ENCODE peak calls at places on chromosomes 16 and 17, in four cellular contexts. U is Calu3, R is B cell, K is PC-3. Z is an unnamed sample.

GRCh38 chr16:71917900-71918299 is 22.6 kb downstream of the IST1 start:
- DNase-seq in U (no peak), R (no peak), K (no peak), Z (no peak)

GRCh38 chr17:35011671-35012216 is 31.4 kb downstream of the LIG3 start:
- DNase-seq in U (no peak), R (no peak), K (no peak), Z (no peak)

GRCh38 chr16:57126412-57126811 is 34.0 kb downstream of the CPNE2 start:
- DNase-seq in U (no peak), R (no peak), K (no peak), Z (no peak)

GRCh38 chr16:896261-897199 is 74.3 kb downstream of the LMF1 start:
- DNase-seq in U (no peak), R (no peak), K (no peak), Z (no peak)

GRCh38 chr17:835263-835662 is 53.1 kb downstream of the MRM3 start:
- DNase-seq in U (peak), R (no peak), K (peak), Z (no peak)

GRCh38 chr17:8949061-8949622 is 16.4 kb downstream of the PIK3R5 start:
- DNase-seq in U (no peak), R (no peak), K (no peak), Z (no peak)

GRCh38 chr17:9928601-9929341 is 23.7 kb upstream of the RCVRN start:
- DNase-seq in U (peak), R (no peak), K (peak), Z (no peak)

GRCh38 chr16:69831212-69832123 is 69.3 kb downstream of the WWP2 start:
- DNase-seq in U (no peak), R (no peak), K (peak), Z (no peak)

GRCh38 chr17:13212861-13213260 is 195.0 kb upstream of the ELAC2 start:
- DNase-seq in U (no peak), R (no peak), K (no peak), Z (no peak)

GRCh38 chr16:5073279-5073629 is 1.6 kb downstream of the ALG1 start:
- DNase-seq in U (no peak), R (no peak), K (peak), Z (no peak)

GRCh38 chr16:12942861-12943260 is 41.5 kb downstream of the SHISA9 start:
- DNase-seq in U (no peak), R (no peak), K (no peak), Z (no peak)

GRCh38 chr17:51860934-51861561 is 297.5 kb downstream of the CA10 start:
- DNase-seq in U (peak), R (no peak), K (peak), Z (no peak)

GRCh38 chr16:11308493-11309283 is 27.6 kb upstream of the PRM1 start:
- DNase-seq in U (no peak), R (peak), K (no peak), Z (no peak)

GRCh38 chr17:21678451-21679081 is 13.8 kb upstream of the KCNJ18 start:
- DNase-seq in U (no peak), R (no peak), K (no peak), Z (no peak)

GRCh38 chr16:1674751-1675664 is 3.1 kb upstream of the JPT2 start:
- DNase-seq in U (no peak), R (no peak), K (peak), Z (no peak)

GRCh38 chr16:60246055-60246454 is 1511.9 kb upstream of the GOT2 start:
- DNase-seq in U (no peak), R (no peak), K (no peak), Z (no peak)

GRCh38 chr16:583470-583814 is 6.4 kb upstream of the RAB40C start:
- DNase-seq in U (no peak), R (no peak), K (no peak), Z (no peak)

GRCh38 chr17:82065193-82065637 is 389 bp downstream of the DUS1L start:
- DNase-seq in U (no peak), R (no peak), K (no peak), Z (no peak)

GRCh38 chr17:19541445-19541844 is 7.8 kb downstream of the SLC47A1 start:
- DNase-seq in U (no peak), R (no peak), K (no peak), Z (no peak)

GRCh38 chr17:47945529-47946508 is 4.4 kb downstream of the PNPO start:
- DNase-seq in U (no peak), R (no peak), K (no peak), Z (no peak)

GRCh38 chr17:73645050-73645871 is 1.0 kb upstream of the SDK2 start:
- DNase-seq in U (peak), R (peak), K (no peak), Z (no peak)

GRCh38 chr16:27677300-27677699 is 127.4 kb downstream of the KATNIP start:
- DNase-seq in U (no peak), R (no peak), K (no peak), Z (no peak)

GRCh38 chr16:5850632-5851175 is 753.1 kb upstream of the EEF2KMT start:
- DNase-seq in U (no peak), R (no peak), K (no peak), Z (no peak)

GRCh38 chr17:1011760-1012735 is 15.1 kb downstream of the TIMM22 start:
- DNase-seq in U (no peak), R (no peak), K (no peak), Z (no peak)

GRCh38 chr17:10772425-10773380 is 31.2 kb downstream of the TMEM238L start:
- DNase-seq in U (peak), R (no peak), K (peak), Z (peak)

GRCh38 chr16:22318690-22319358 is 21.6 kb downstream of the POLR3E start:
- DNase-seq in U (peak), R (peak), K (peak), Z (no peak)

GRCh38 chr16:49757744-49758069 is 98.2 kb downstream of the ZNF423 start:
- DNase-seq in U (no peak), R (no peak), K (no peak), Z (no peak)

GRCh38 chr16:49754495-49755290 is 101.2 kb downstream of the ZNF423 start:
- DNase-seq in U (no peak), R (no peak), K (no peak), Z (no peak)

GRCh38 chr16:49755716-49756115 is 100.2 kb downstream of the ZNF423 start:
- DNase-seq in U (no peak), R (no peak), K (no peak), Z (no peak)

GRCh38 chr16:49756971-49757743 is 98.8 kb downstream of the ZNF423 start:
- DNase-seq in U (no peak), R (no peak), K (peak), Z (no peak)

DNA sequence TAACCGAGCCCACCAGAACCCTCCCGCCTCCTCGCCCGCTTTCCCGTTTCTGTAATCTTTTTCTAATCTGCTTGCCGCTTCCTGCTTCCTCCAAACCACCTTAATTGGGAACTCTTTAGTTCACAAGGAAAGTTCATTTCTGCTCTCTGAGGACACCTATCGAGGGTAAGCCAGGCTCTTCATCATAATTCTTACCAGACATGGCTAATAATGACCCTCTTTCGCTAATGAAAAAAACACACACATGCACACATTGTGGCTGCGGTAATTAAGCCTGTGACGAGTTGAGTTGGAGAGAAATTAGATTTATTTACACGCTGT is 100.7 kb downstream of the ZNF423 start:
- DNase-seq in U (peak), R (no peak), K (peak), Z (no peak)
- TF ChIP-seq CTCF in U (no peak), R (no peak), K (peak), Z (no peak)

GRCh38 chr16:67282447-67282805 is 3.1 kb downstream of the PLEKHG4 start:
- DNase-seq in U (no peak), R (no peak), K (no peak), Z (no peak)
- TF ChIP-seq CTCF in U (no peak), R (no peak), K (no peak), Z (no peak)

DNA sequence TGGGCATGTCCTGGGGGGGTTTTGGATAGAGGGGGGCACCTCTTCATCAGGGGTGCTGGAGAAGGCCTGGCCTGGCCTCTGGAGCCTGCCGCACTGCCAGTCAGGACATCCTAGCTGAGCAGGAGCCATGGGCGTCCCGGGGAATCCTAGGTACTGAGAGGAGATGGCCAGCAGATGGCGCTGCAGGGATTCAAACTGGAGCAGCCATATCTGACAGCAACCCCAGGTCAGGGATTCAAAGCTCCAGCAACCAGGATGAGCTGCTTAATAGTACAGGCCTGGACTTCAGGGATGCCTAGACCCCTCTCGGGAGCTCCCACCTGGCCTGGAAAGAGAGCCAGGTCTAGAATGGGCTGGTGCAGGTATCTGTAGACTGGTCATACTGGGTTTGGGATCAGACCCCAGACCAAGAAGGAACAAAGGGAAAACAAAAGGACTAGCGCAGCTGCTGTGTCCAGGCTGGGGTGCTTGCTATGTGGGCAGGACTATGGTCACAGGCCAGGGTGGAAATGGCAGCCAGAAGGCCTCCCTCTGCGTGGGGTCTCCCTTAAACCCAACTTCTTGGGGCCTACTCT is 306.9 kb upstream of the RBFOX1 start:
- DNase-seq in U (peak), R (no peak), K (peak), Z (no peak)
- TF ChIP-seq CTCF in U (peak), R (no peak), K (peak), Z (peak)

GRCh38 chr17:56598471-56598870 is 5.0 kb downstream of the NOG start:
- DNase-seq in U (no peak), R (no peak), K (peak), Z (no peak)
- TF ChIP-seq CTCF in U (no peak), R (no peak), K (no peak), Z (peak)

GRCh38 chr16:10180042-10180770 is 2.0 kb downstream of the GRIN2A start:
- DNase-seq in U (no peak), R (peak), K (no peak), Z (no peak)

GRCh38 chr16:10181196-10182162 is 749 bp downstream of the GRIN2A start:
- DNase-seq in U (peak), R (peak), K (peak), Z (no peak)

GRCh38 chr16:10178079-10178478 is 4.1 kb downstream of the GRIN2A start:
- DNase-seq in U (peak), R (no peak), K (peak), Z (no peak)

GRCh38 chr16:10182186-10182683 is at the start of gene GRIN2A:
- DNase-seq in U (peak), R (no peak), K (no peak), Z (no peak)

DNA sequence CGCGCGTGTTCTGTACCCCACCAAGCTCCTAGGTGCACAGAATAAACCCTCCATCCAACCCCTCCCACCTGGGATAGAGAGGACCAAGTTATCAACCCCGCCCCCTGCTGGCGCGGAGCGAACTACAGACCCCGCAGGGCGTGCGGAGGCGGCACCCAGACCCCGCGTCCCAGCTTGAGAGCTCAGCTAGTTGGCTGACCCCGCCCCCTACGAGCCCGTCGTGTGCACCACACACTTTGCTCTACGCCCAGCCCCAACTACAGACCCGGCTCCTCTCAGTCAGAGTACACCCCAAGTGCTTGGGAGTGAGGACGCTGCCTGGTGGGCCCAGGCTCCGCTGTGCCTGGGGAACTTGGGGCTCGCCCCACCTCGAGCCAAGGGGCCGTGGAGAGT is 1.5 kb downstream of the GRIN2A start:
- DNase-seq in U (peak), R (peak), K (no peak), Z (no peak)
- TF ChIP-seq CTCF in U (peak), R (no peak), K (peak), Z (no peak)

GRCh38 chr17:4600563-4600962 is 16.2 kb downstream of the SMTNL2 start:
- DNase-seq in U (no peak), R (peak), K (no peak), Z (no peak)
- TF ChIP-seq CTCF in U (no peak), R (no peak), K (no peak), Z (no peak)

DNA sequence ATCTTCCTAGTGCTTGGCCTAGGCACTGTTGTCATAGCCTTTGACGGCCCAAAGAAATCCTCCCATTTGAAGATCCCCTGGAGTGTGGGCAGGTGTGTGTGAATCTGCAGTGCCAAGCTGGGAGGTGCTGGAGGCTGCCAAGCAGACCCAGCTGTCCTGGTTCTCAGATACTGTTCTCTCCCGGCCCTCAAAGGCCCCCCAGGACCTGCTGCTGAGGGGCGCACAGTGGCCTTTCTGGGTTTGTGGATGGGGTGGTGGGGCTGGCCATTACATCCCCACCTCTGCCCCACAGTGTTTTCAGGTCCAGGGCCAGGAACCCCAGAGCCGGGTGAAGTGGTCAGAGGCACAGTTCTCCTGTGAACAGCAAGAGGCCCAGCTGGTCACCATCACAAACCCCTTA is 60.5 kb downstream of the MRC2 start:
- DNase-seq in U (no peak), R (no peak), K (no peak), Z (no peak)
- TF ChIP-seq CTCF in U (no peak), R (no peak), K (no peak), Z (no peak)

DNA sequence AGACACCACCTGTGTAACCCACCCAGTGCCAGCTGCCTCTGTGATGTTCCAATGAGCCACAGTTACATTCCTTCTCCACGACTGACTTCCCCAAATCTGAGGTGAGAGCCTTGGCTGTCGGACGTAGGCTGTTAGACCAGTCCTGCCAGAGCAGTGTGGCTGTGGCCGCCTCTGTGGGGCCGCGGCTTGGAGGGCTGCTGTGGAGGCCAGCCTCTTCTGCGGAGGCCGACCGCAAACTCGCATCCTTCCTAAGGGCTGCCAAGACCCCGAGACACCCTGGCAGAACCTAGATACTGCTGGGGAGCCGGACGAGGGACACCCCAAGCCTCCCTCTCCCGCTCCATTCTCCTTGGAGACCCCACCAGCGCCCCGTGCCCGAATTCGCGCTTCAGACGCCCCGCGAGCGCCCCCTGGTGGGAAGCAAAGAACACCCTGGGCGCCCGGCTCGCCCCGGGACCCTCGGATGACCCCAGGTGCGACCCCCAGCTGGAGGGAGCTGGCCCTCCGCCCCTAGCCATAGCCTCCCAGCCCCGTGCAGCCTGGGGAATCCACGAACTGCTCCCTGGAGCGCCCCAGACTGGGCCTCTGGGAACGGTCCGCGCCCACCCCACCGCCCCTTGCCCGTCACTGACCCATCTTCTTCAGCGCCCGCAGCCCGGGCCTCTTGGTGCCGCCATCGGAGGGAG is 556 bp downstream of the PLCD3 start:
- DNase-seq in U (peak), R (peak), K (peak), Z (no peak)
- TF ChIP-seq CTCF in U (peak), R (peak), K (peak), Z (peak)

GRCh38 chr17:42027540-42027889 is 7.6 kb downstream of the NKIRAS2 start:
- DNase-seq in U (no peak), R (no peak), K (no peak), Z (no peak)

GRCh38 chr17:42025191-42025579 is 5.3 kb downstream of the NKIRAS2 start:
- DNase-seq in U (no peak), R (no peak), K (no peak), Z (no peak)

GRCh38 chr17:42026821-42027539 is 7.1 kb downstream of the NKIRAS2 start:
- DNase-seq in U (no peak), R (no peak), K (no peak), Z (no peak)

GRCh38 chr17:42028791-42029127 is 8.9 kb downstream of the NKIRAS2 start:
- DNase-seq in U (no peak), R (no peak), K (no peak), Z (no peak)

GRCh38 chr17:42027961-42028790 is 8.3 kb downstream of the NKIRAS2 start:
- DNase-seq in U (peak), R (no peak), K (peak), Z (no peak)
- TF ChIP-seq CTCF in U (peak), R (no peak), K (peak), Z (peak)

GRCh38 chr17:69677130-69677529 is 262.6 kb downstream of the MAP2K6 start:
- DNase-seq in U (no peak), R (no peak), K (peak), Z (no peak)
- TF ChIP-seq CTCF in U (no peak), R (no peak), K (peak), Z (no peak)